ENCODE peak calls at places on chromosomes 3 and 15, in nine cellular contexts. One of them, this sample, is unnamed.

GRCh38 chr3:45113625-45114050 is 32.5 kb downstream of the CDCP1 start:
- DNase-seq in endothelial cell of umbilical vein: no peak
- DNase-seq in GM12891: no peak
- DNase-seq in adrenal gland: no peak
- DNase-seq in ovary: no peak
- DNase-seq in sigmoid colon: no peak
- DNase-seq in transverse colon: no peak
- DNase-seq in K562: no peak
- DNase-seq in HCT116: no peak
- DNase-seq in this sample: no peak

GRCh38 chr15:67105065-67105951 is 39.9 kb downstream of the SMAD3 start:
- DNase-seq in HCT116: peak; percentile 90
- DNase-seq in adrenal gland: peak; percentile 91
- DNase-seq in endothelial cell of umbilical vein: peak; percentile 96
- DNase-seq in sigmoid colon: peak; percentile 83
- DNase-seq in K562: no peak
- DNase-seq in transverse colon: peak; percentile 58
- DNase-seq in ovary: peak; percentile 61
- DNase-seq in GM12891: no peak
- DNase-seq in this sample: no peak

GRCh38 chr15:75921732-75922703 is 18.3 kb downstream of the FBXO22 start:
- DNase-seq in sigmoid colon: no peak
- DNase-seq in GM12891: no peak
- DNase-seq in transverse colon: peak; percentile 65
- DNase-seq in K562: no peak
- DNase-seq in ovary: peak; percentile 19
- DNase-seq in HCT116: peak; percentile 48
- DNase-seq in adrenal gland: peak; percentile 80
- DNase-seq in endothelial cell of umbilical vein: peak; percentile 77
- DNase-seq in this sample: peak; percentile 88

GRCh38 chr15:76514292-76514691 is 177.7 kb downstream of the ISL2 start:
- DNase-seq in K562: no peak
- DNase-seq in ovary: no peak
- DNase-seq in GM12891: no peak
- DNase-seq in sigmoid colon: no peak
- DNase-seq in HCT116: no peak
- DNase-seq in adrenal gland: no peak
- DNase-seq in transverse colon: no peak
- DNase-seq in endothelial cell of umbilical vein: no peak
- DNase-seq in this sample: no peak

GRCh38 chr3:25354071-25354470 is 74.0 kb upstream of the RARB start:
- DNase-seq in endothelial cell of umbilical vein: no peak
- DNase-seq in sigmoid colon: no peak
- DNase-seq in K562: no peak
- DNase-seq in ovary: no peak
- DNase-seq in transverse colon: no peak
- DNase-seq in GM12891: no peak
- DNase-seq in HCT116: no peak
- DNase-seq in adrenal gland: no peak
- DNase-seq in this sample: no peak

GRCh38 chr3:71903141-71903540 is 118.2 kb upstream of the PROK2 start:
- DNase-seq in endothelial cell of umbilical vein: no peak
- DNase-seq in GM12891: no peak
- DNase-seq in transverse colon: no peak
- DNase-seq in sigmoid colon: no peak
- DNase-seq in adrenal gland: peak; percentile 26
- DNase-seq in ovary: no peak
- DNase-seq in HCT116: no peak
- DNase-seq in K562: no peak
- DNase-seq in this sample: no peak

GRCh38 chr3:171516765-171517164 is 56.6 kb upstream of the TNIK start:
- DNase-seq in K562: no peak
- DNase-seq in GM12891: no peak
- DNase-seq in endothelial cell of umbilical vein: no peak
- DNase-seq in adrenal gland: no peak
- DNase-seq in ovary: no peak
- DNase-seq in HCT116: no peak
- DNase-seq in transverse colon: no peak
- DNase-seq in sigmoid colon: no peak
- DNase-seq in this sample: no peak

GRCh38 chr15:59997070-59997701 is 6.9 kb upstream of the FOXB1 start:
- DNase-seq in endothelial cell of umbilical vein: no peak
- DNase-seq in sigmoid colon: no peak
- DNase-seq in GM12891: no peak
- DNase-seq in transverse colon: no peak
- DNase-seq in adrenal gland: no peak
- DNase-seq in ovary: no peak
- DNase-seq in HCT116: no peak
- DNase-seq in K562: peak; percentile 45
- DNase-seq in this sample: no peak

GRCh38 chr15:47688573-47689086 is 28.7 kb upstream of the SEMA6D start:
- DNase-seq in ovary: no peak
- DNase-seq in transverse colon: no peak
- DNase-seq in sigmoid colon: no peak
- DNase-seq in GM12891: no peak
- DNase-seq in adrenal gland: no peak
- DNase-seq in HCT116: no peak
- DNase-seq in K562: no peak
- DNase-seq in endothelial cell of umbilical vein: peak; percentile 56
- DNase-seq in this sample: no peak

GRCh38 chr15:31058236-31058962 is 43.1 kb downstream of the TRPM1 start:
- DNase-seq in K562: no peak
- DNase-seq in ovary: no peak
- DNase-seq in HCT116: no peak
- DNase-seq in transverse colon: no peak
- DNase-seq in GM12891: no peak
- DNase-seq in adrenal gland: no peak
- DNase-seq in endothelial cell of umbilical vein: no peak
- DNase-seq in sigmoid colon: no peak
- DNase-seq in this sample: no peak

GRCh38 chr3:130582457-130583155 is 65.6 kb downstream of the COL6A6 start:
- DNase-seq in GM12891: peak; percentile 5
- DNase-seq in endothelial cell of umbilical vein: no peak
- DNase-seq in transverse colon: no peak
- DNase-seq in K562: no peak
- DNase-seq in adrenal gland: no peak
- DNase-seq in HCT116: no peak
- DNase-seq in sigmoid colon: no peak
- DNase-seq in ovary: no peak
- DNase-seq in this sample: no peak

GRCh38 chr3:195854628-195855300 is 43.0 kb upstream of the MUC4 start:
- DNase-seq in sigmoid colon: no peak
- DNase-seq in K562: no peak
- DNase-seq in endothelial cell of umbilical vein: no peak
- DNase-seq in ovary: peak; percentile 6
- DNase-seq in adrenal gland: no peak
- DNase-seq in GM12891: no peak
- DNase-seq in transverse colon: no peak
- DNase-seq in HCT116: no peak
- DNase-seq in this sample: peak; percentile 23

GRCh38 chr3:136844726-136845125 is 17.3 kb upstream of the NCK1 start:
- DNase-seq in HCT116: no peak
- DNase-seq in sigmoid colon: no peak
- DNase-seq in ovary: no peak
- DNase-seq in GM12891: no peak
- DNase-seq in adrenal gland: no peak
- DNase-seq in K562: no peak
- DNase-seq in endothelial cell of umbilical vein: peak; percentile 47
- DNase-seq in transverse colon: no peak
- DNase-seq in this sample: no peak

GRCh38 chr15:34896183-34896582 is 73.4 kb downstream of the AQR start:
- DNase-seq in transverse colon: no peak
- DNase-seq in HCT116: no peak
- DNase-seq in K562: no peak
- DNase-seq in adrenal gland: no peak
- DNase-seq in sigmoid colon: no peak
- DNase-seq in GM12891: no peak
- DNase-seq in endothelial cell of umbilical vein: no peak
- DNase-seq in ovary: no peak
- DNase-seq in this sample: peak; percentile 1

GRCh38 chr15:34890424-34890823 is 79.1 kb downstream of the AQR start:
- DNase-seq in K562: no peak
- DNase-seq in GM12891: no peak
- DNase-seq in adrenal gland: no peak
- DNase-seq in transverse colon: no peak
- DNase-seq in sigmoid colon: no peak
- DNase-seq in ovary: no peak
- DNase-seq in HCT116: no peak
- DNase-seq in endothelial cell of umbilical vein: no peak
- DNase-seq in this sample: no peak

GRCh38 chr15:34893967-34894366 is 75.6 kb downstream of the AQR start:
- DNase-seq in HCT116: no peak
- DNase-seq in ovary: no peak
- DNase-seq in sigmoid colon: no peak
- DNase-seq in adrenal gland: no peak
- DNase-seq in GM12891: no peak
- DNase-seq in endothelial cell of umbilical vein: no peak
- DNase-seq in transverse colon: no peak
- DNase-seq in K562: no peak
- DNase-seq in this sample: no peak

GRCh38 chr15:34889486-34889885 is 80.1 kb downstream of the AQR start:
- DNase-seq in ovary: no peak
- DNase-seq in adrenal gland: no peak
- DNase-seq in endothelial cell of umbilical vein: no peak
- DNase-seq in HCT116: no peak
- DNase-seq in sigmoid colon: no peak
- DNase-seq in transverse colon: no peak
- DNase-seq in K562: no peak
- DNase-seq in GM12891: no peak
- DNase-seq in this sample: no peak

DNA sequence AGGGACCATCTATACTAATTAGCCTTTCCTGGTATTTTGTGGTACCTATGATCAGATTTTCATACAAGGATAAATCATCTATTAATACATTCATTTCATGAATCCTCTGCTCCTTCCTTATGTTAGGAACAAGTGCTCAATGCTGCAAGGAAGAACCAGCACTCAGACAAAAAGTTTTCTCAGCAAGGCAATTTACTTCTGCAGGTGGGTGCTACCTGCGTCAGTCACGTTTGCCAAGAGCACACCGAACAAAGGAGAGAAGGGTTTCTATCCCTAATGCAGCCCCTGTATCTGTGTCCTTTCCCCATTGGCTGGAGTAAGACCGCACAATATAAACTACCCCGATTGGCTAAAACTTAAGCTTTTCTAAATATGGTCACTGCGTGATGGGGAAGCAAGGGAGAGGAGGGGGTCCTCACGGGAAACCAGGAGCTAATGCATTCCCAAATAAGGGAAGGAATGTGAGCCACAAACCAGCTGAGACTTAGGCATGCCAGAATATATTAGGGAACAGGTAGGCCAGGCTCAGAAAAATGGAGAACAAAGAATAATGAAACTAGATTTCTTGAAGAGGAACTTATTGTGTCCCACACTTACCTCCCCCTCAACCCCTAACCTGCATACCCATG is 76.5 kb downstream of the AQR start:
- DNase-seq in K562: no peak
- DNase-seq in HCT116: no peak
- DNase-seq in transverse colon: no peak
- DNase-seq in ovary: no peak
- DNase-seq in sigmoid colon: no peak
- DNase-seq in GM12891: no peak
- DNase-seq in adrenal gland: no peak
- DNase-seq in endothelial cell of umbilical vein: no peak
- DNase-seq in this sample: no peak
- TF ChIP-seq POLR2A in K562: no peak
- TF ChIP-seq POLR2A in HCT116: no peak
- TF ChIP-seq POLR2A in transverse colon: no peak
- TF ChIP-seq POLR2A in ovary: no peak
- TF ChIP-seq POLR2A in sigmoid colon: no peak
- TF ChIP-seq POLR2A in GM12891: no peak
- TF ChIP-seq POLR2A in adrenal gland: no peak
- TF ChIP-seq POLR2A in endothelial cell of umbilical vein: no peak
- TF ChIP-seq POLR2A in this sample: no peak

GRCh38 chr15:41332788-41333527 is at the start of gene NUSAP1:
- DNase-seq in sigmoid colon: no peak
- DNase-seq in endothelial cell of umbilical vein: no peak
- DNase-seq in GM12891: peak; percentile 25
- DNase-seq in transverse colon: no peak
- DNase-seq in K562: no peak
- DNase-seq in ovary: no peak
- DNase-seq in HCT116: no peak
- DNase-seq in adrenal gland: no peak
- DNase-seq in this sample: no peak
- TF ChIP-seq POLR2A in sigmoid colon: no peak
- TF ChIP-seq POLR2A in endothelial cell of umbilical vein: peak; percentile 90
- TF ChIP-seq POLR2A in GM12891: peak; percentile 88
- TF ChIP-seq POLR2A in transverse colon: peak; percentile 51
- TF ChIP-seq POLR2A in K562: peak; percentile 97
- TF ChIP-seq POLR2A in ovary: no peak
- TF ChIP-seq POLR2A in HCT116: peak; percentile 91
- TF ChIP-seq POLR2A in adrenal gland: peak; percentile 94
- TF ChIP-seq POLR2A in this sample: peak; percentile 91

GRCh38 chr3:46976326-46977190 is at the start of gene CCDC12:
- DNase-seq in ovary: peak; percentile 93
- DNase-seq in adrenal gland: peak; percentile 99
- DNase-seq in K562: peak; percentile 95
- DNase-seq in endothelial cell of umbilical vein: peak; percentile 99
- DNase-seq in transverse colon: peak; percentile 96
- DNase-seq in sigmoid colon: peak; percentile 99
- DNase-seq in HCT116: peak; percentile 97
- DNase-seq in GM12891: peak; percentile 93
- DNase-seq in this sample: peak; percentile 98
- TF ChIP-seq POLR2A in ovary: peak; percentile 93
- TF ChIP-seq POLR2A in adrenal gland: peak; percentile 89
- TF ChIP-seq POLR2A in K562: peak; percentile 99
- TF ChIP-seq POLR2A in endothelial cell of umbilical vein: peak; percentile 92
- TF ChIP-seq POLR2A in transverse colon: peak; percentile 89
- TF ChIP-seq POLR2A in sigmoid colon: peak; percentile 95
- TF ChIP-seq POLR2A in HCT116: no peak
- TF ChIP-seq POLR2A in GM12891: peak; percentile 83
- TF ChIP-seq POLR2A in this sample: peak; percentile 90

DNA sequence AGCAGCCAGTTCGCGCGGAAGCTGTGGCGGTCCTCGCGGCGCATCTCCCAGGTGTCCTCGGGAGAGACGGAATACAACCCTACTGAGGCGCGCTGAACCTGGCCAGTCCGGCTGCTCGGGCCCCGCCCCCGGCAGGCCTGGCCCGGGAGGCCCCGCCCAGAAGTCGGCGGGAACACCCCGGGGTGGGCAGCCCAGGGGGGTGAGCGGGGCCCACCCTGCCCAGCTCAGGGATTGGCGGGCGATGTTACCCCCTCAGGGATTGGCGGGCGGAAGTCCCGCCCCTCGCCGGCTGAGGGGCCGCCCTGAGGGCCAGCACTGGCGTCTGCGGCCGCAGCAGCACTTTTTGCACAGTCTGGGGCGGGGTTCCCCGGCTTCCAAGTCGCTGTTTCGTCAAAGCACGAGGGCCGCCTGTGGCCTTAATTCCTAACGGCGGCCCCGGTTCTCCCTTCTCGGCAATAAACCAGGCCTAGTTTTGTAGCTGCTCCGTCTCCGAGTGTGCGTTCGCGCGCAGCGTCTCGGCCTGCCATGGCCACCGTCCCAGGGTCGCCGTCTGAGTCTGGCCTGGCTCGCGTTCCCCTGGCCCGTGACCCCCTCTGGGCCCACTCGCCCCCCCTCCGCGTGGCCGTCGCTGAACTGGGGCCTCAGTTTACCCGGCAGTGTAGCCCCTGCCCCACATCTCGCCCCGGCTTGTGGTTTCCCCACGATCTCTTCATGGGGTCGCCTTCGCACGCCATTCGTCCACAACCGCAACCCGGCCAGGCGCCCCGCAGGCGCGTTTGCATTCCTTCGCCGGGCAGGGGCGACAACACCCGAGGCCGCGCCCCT is 30.0 kb downstream of the NBEAL2 start:
- DNase-seq in adrenal gland: peak; percentile 94
- DNase-seq in K562: no peak
- DNase-seq in endothelial cell of umbilical vein: peak; percentile 91
- DNase-seq in HCT116: no peak
- DNase-seq in sigmoid colon: peak; percentile 97
- DNase-seq in ovary: peak; percentile 94
- DNase-seq in GM12891: peak; percentile 97
- DNase-seq in transverse colon: peak; percentile 85
- DNase-seq in this sample: peak; percentile 96
- TF ChIP-seq POLR2A in adrenal gland: peak; percentile 89
- TF ChIP-seq POLR2A in K562: no peak
- TF ChIP-seq POLR2A in endothelial cell of umbilical vein: peak; percentile 95
- TF ChIP-seq POLR2A in HCT116: no peak
- TF ChIP-seq POLR2A in sigmoid colon: peak; percentile 85
- TF ChIP-seq POLR2A in ovary: peak; percentile 91
- TF ChIP-seq POLR2A in GM12891: no peak
- TF ChIP-seq POLR2A in transverse colon: peak; percentile 59
- TF ChIP-seq POLR2A in this sample: peak; percentile 75